ENCODE peak calls at places on chromosomes 6 and 20, in nine cellular contexts. R is SK-N-SH; G is pancreas; V is esophagus muscularis mucosa; N is RWPE1; J is mesendoderm; K is right atrium auricular region; T is CD8-positive, alpha-beta T cell; P is mesenchymal stem cell. E is an unnamed sample.

GRCh38 chr6:38482466-38482865 is 157.3 kb downstream of the BTBD9 start:
- DNase-seq in R (peak; percentile 18), G (no peak), V (no peak), N (no peak), J (no peak), K (no peak), T (no peak), P (peak; percentile 45), E (no peak)

GRCh38 chr20:34066476-34067090 is 45.5 kb downstream of the EIF2S2 start:
- DNase-seq in R (no peak), G (no peak), V (no peak), N (no peak), J (peak; percentile 44), K (no peak), T (no peak), P (peak; percentile 20), E (no peak)

GRCh38 chr6:138031850-138032249 is 75.4 kb downstream of the PERP start:
- DNase-seq in R (no peak), G (no peak), V (peak; percentile 42), N (peak; percentile 60), J (no peak), K (no peak), T (no peak), P (no peak), E (no peak)

GRCh38 chr20:11235058-11235457 is 561.3 kb upstream of the JAG1 start:
- DNase-seq in R (no peak), G (no peak), V (no peak), N (peak; percentile 26), J (peak; percentile 95), K (no peak), T (no peak), P (peak; percentile 73), E (no peak)

GRCh38 chr6:72721346-72721745 is 99.5 kb downstream of the KCNQ5 start:
- DNase-seq in R (no peak), G (no peak), V (no peak), N (no peak), J (no peak), K (no peak), T (no peak), P (peak; percentile 3), E (no peak)

GRCh38 chr20:57389695-57390603 is 1.2 kb upstream of the RBM38 start:
- DNase-seq in R (no peak), G (peak; percentile 62), V (no peak), N (no peak), J (peak; percentile 39), K (no peak), T (peak; percentile 64), P (no peak), E (no peak)

GRCh38 chr20:38982291-38982690 is 20.1 kb downstream of the DHX35 start:
- DNase-seq in R (no peak), G (no peak), V (no peak), N (no peak), J (no peak), K (no peak), T (no peak), P (peak; percentile 24), E (no peak)

GRCh38 chr6:159445351-159445750 is 247.7 kb downstream of the SOD2 start:
- DNase-seq in R (no peak), G (no peak), V (no peak), N (no peak), J (no peak), K (no peak), T (no peak), P (no peak), E (no peak)

GRCh38 chr20:51811040-51811351 is 8.7 kb upstream of the SALL4 start:
- DNase-seq in R (no peak), G (no peak), V (no peak), N (peak; percentile 60), J (no peak), K (no peak), T (no peak), P (peak; percentile 70), E (no peak)

GRCh38 chr20:11248691-11249178 is 574.9 kb upstream of the JAG1 start:
- DNase-seq in R (no peak), G (no peak), V (no peak), N (no peak), J (peak; percentile 97), K (no peak), T (no peak), P (no peak), E (no peak)

GRCh38 chr20:60579941-60580515 is 621.8 kb downstream of the CDH26 start:
- DNase-seq in R (no peak), G (no peak), V (no peak), N (no peak), J (peak; percentile 6), K (no peak), T (no peak), P (no peak), E (no peak)

GRCh38 chr20:35718972-35719635 is 19.9 kb downstream of the ROMO1 start:
- DNase-seq in R (no peak), G (no peak), V (no peak), N (no peak), J (no peak), K (no peak), T (no peak), P (no peak), E (no peak)

GRCh38 chr6:133159269-133159795 is 81.8 kb upstream of the EYA4 start:
- DNase-seq in R (no peak), G (no peak), V (no peak), N (no peak), J (no peak), K (no peak), T (no peak), P (peak; percentile 12), E (no peak)

GRCh38 chr6:44742201-44742600 is 354.7 kb downstream of the CDC5L start:
- DNase-seq in R (no peak), G (no peak), V (no peak), N (no peak), J (no peak), K (no peak), T (no peak), P (no peak), E (no peak)

GRCh38 chr6:445571-446417 is 54.2 kb downstream of the IRF4 start:
- DNase-seq in R (no peak), G (no peak), V (no peak), N (no peak), J (no peak), K (no peak), T (no peak), P (no peak), E (no peak)

GRCh38 chr6:161884782-161885181 is 610.9 kb upstream of the AGPAT4 start:
- DNase-seq in R (no peak), G (no peak), V (no peak), N (no peak), J (no peak), K (no peak), T (no peak), P (no peak), E (no peak)
- H3K27ac ChIP-seq in R (no peak overlapping the region), G (no peak overlapping the region), V (no peak overlapping the region), N (no peak overlapping the region), J (no peak overlapping the region), K (no peak overlapping the region), T (no peak overlapping the region), P (no peak overlapping the region), E (no peak overlapping the region)

DNA sequence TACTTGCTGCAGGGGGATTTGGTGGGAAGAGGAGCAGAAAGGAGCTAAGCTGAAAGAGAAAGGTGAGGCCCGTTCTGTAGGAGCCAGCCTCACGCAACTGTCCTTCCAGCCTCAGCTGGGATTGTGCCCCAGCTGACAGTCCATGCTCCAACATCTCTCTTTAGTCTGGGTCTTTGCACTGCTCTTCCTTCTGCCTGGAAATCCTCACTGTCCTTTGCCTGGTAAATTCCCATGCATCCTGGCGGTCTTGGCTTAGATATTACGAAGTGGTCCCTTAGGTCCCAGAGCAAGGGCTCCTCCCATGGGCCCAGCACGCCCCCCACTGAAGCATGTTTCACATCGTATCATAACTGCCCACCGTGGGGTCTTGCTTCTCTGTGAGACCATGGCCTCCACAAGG is 52.2 kb downstream of the FGD2 start:
- DNase-seq in R (no peak), G (no peak), V (no peak), N (no peak), J (no peak), K (no peak), T (no peak), P (no peak), E (no peak)
- H3K27ac ChIP-seq in R (no peak overlapping the region), G (no peak overlapping the region), V (peak overlapping the region; percentile 85), N (peak overlapping the region; percentile 80), J (no peak overlapping the region), K (no peak overlapping the region), T (no peak overlapping the region), P (no peak overlapping the region), E (no peak overlapping the region)

DNA sequence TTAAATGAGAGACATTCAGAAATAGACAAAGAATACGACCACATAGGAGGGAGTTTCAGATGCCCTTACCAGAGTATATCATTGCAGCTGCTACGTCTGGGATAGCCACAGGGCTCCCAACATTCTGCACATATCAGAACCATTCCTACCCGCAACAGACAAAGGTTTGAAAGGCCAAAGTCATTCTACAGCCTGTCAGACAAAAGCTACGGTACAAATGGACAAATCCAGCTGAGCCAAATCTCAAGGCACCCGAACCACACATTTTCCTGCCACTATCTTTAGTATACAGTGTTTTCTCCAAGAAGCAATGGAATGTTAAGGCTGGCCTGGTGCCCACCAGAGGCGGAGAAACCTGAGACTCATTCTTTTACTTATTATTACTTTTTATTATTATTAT is 30.5 kb upstream of the LYRM2 start:
- DNase-seq in R (no peak), G (no peak), V (no peak), N (no peak), J (peak; percentile 23), K (no peak), T (no peak), P (no peak), E (no peak)
- H3K27ac ChIP-seq in R (no peak overlapping the region), G (no peak overlapping the region), V (no peak overlapping the region), N (no peak overlapping the region), J (peak overlapping the region; percentile 92), K (no peak overlapping the region), T (no peak overlapping the region), P (no peak overlapping the region), E (no peak overlapping the region)

GRCh38 chr6:3878048-3878666 is 29.0 kb downstream of the FAM50B start:
- DNase-seq in R (no peak), G (no peak), V (no peak), N (no peak), J (no peak), K (peak; percentile 52), T (no peak), P (no peak), E (no peak)

GRCh38 chr6:3879194-3879952 is 30.2 kb downstream of the FAM50B start:
- DNase-seq in R (no peak), G (no peak), V (no peak), N (no peak), J (no peak), K (peak; percentile 38), T (no peak), P (no peak), E (no peak)

GRCh38 chr6:3876131-3876530 is 27.0 kb downstream of the FAM50B start:
- DNase-seq in R (no peak), G (no peak), V (no peak), N (no peak), J (no peak), K (peak; percentile 93), T (no peak), P (peak; percentile 10), E (no peak)

GRCh38 chr6:3874069-3874468 is 24.9 kb downstream of the FAM50B start:
- DNase-seq in R (no peak), G (no peak), V (no peak), N (no peak), J (no peak), K (no peak), T (no peak), P (no peak), E (no peak)

DNA sequence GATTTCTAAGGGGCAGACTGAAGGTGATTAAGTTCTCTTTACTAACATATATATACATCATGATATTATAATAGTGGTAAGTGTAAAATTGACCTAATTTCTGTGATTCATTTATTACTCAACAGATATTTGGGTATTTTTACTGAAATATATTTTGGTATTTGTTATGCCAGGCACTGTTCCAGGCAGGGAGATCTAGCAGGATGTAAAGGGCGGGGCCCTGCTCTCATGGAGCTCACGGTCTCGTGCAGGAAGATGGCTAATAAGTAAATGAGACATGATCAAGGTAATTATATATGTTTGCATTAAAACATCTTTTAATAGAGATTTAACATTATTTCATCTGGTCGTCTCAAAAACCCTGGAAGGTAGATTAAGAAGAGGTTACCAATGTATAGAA is 27.7 kb downstream of the FAM50B start:
- DNase-seq in R (no peak), G (no peak), V (no peak), N (no peak), J (no peak), K (no peak), T (no peak), P (no peak), E (no peak)
- H3K27ac ChIP-seq in R (no peak overlapping the region), G (no peak overlapping the region), V (peak overlapping the region; percentile 66), N (no peak overlapping the region), J (no peak overlapping the region), K (peak overlapping the region; percentile 54), T (no peak overlapping the region), P (no peak overlapping the region), E (no peak overlapping the region)

E was measured in substantia nigra.